ENCODE peak calls at places on chromosomes 5 and 9, in six cellular contexts. One of them, this sample, is unnamed.

GRCh38 chr5:158119852-158120708 is 261.1 kb upstream of the CLINT1 start:
- DNase-seq in cardiac muscle cell: no peak
- DNase-seq in prostate gland: no peak
- DNase-seq in adrenal gland: peak; percentile 71
- DNase-seq in CD8-positive, alpha-beta memory T cell: no peak
- DNase-seq in breast epithelium: no peak
- DNase-seq in this sample: no peak

GRCh38 chr5:55853818-55854217 is 2.7 kb downstream of the IL31RA start:
- DNase-seq in cardiac muscle cell: no peak
- DNase-seq in prostate gland: no peak
- DNase-seq in adrenal gland: no peak
- DNase-seq in CD8-positive, alpha-beta memory T cell: no peak
- DNase-seq in breast epithelium: no peak
- DNase-seq in this sample: no peak

GRCh38 chr5:72109625-72110024 is 2.4 kb downstream of the MAP1B start:
- DNase-seq in cardiac muscle cell: peak; percentile 23
- DNase-seq in prostate gland: no peak
- DNase-seq in adrenal gland: no peak
- DNase-seq in CD8-positive, alpha-beta memory T cell: no peak
- DNase-seq in breast epithelium: no peak
- DNase-seq in this sample: no peak

GRCh38 chr9:87201316-87201715 is 254.0 kb upstream of the GAS1 start:
- DNase-seq in cardiac muscle cell: no peak
- DNase-seq in prostate gland: no peak
- DNase-seq in adrenal gland: no peak
- DNase-seq in CD8-positive, alpha-beta memory T cell: no peak
- DNase-seq in breast epithelium: no peak
- DNase-seq in this sample: no peak

GRCh38 chr9:109834855-109835254 is 54.9 kb downstream of the PALM2AKAP2 start:
- DNase-seq in cardiac muscle cell: no peak
- DNase-seq in prostate gland: no peak
- DNase-seq in adrenal gland: no peak
- DNase-seq in CD8-positive, alpha-beta memory T cell: no peak
- DNase-seq in breast epithelium: no peak
- DNase-seq in this sample: no peak

GRCh38 chr9:127065592-127065991 is 56.8 kb downstream of the ANGPTL2 start:
- DNase-seq in cardiac muscle cell: no peak
- DNase-seq in prostate gland: no peak
- DNase-seq in adrenal gland: no peak
- DNase-seq in CD8-positive, alpha-beta memory T cell: no peak
- DNase-seq in breast epithelium: no peak
- DNase-seq in this sample: no peak

GRCh38 chr5:147756566-147756965 is 26.0 kb downstream of the JAKMIP2 start:
- DNase-seq in cardiac muscle cell: no peak
- DNase-seq in prostate gland: peak; percentile 43
- DNase-seq in adrenal gland: no peak
- DNase-seq in CD8-positive, alpha-beta memory T cell: no peak
- DNase-seq in breast epithelium: no peak
- DNase-seq in this sample: no peak

GRCh38 chr5:111582962-111583669 is 70.8 kb upstream of the STARD4 start:
- DNase-seq in cardiac muscle cell: peak; percentile 92
- DNase-seq in prostate gland: no peak
- DNase-seq in adrenal gland: no peak
- DNase-seq in CD8-positive, alpha-beta memory T cell: no peak
- DNase-seq in breast epithelium: no peak
- DNase-seq in this sample: no peak

GRCh38 chr9:87889065-87889881 is 6.6 kb downstream of the SPATA31E1 start:
- DNase-seq in cardiac muscle cell: no peak
- DNase-seq in prostate gland: no peak
- DNase-seq in adrenal gland: no peak
- DNase-seq in CD8-positive, alpha-beta memory T cell: no peak
- DNase-seq in breast epithelium: no peak
- DNase-seq in this sample: no peak

GRCh38 chr5:128245974-128246373 is 162.4 kb downstream of the SLC12A2 start:
- DNase-seq in cardiac muscle cell: no peak
- DNase-seq in prostate gland: no peak
- DNase-seq in adrenal gland: no peak
- DNase-seq in CD8-positive, alpha-beta memory T cell: no peak
- DNase-seq in breast epithelium: no peak
- DNase-seq in this sample: no peak
- H3K4me3 ChIP-seq in cardiac muscle cell: no peak overlapping the region
- H3K4me3 ChIP-seq in prostate gland: no peak overlapping the region
- H3K4me3 ChIP-seq in adrenal gland: no peak overlapping the region
- H3K4me3 ChIP-seq in CD8-positive, alpha-beta memory T cell: no peak overlapping the region
- H3K4me3 ChIP-seq in breast epithelium: no peak overlapping the region
- H3K4me3 ChIP-seq in this sample: no peak overlapping the region

GRCh38 chr5:74143724-74144330 is 496.7 kb downstream of the ENC1 start:
- DNase-seq in cardiac muscle cell: no peak
- DNase-seq in prostate gland: no peak
- DNase-seq in adrenal gland: no peak
- DNase-seq in CD8-positive, alpha-beta memory T cell: no peak
- DNase-seq in breast epithelium: no peak
- DNase-seq in this sample: no peak

GRCh38 chr5:74148321-74148720 is 492.2 kb downstream of the ENC1 start:
- DNase-seq in cardiac muscle cell: no peak
- DNase-seq in prostate gland: no peak
- DNase-seq in adrenal gland: no peak
- DNase-seq in CD8-positive, alpha-beta memory T cell: no peak
- DNase-seq in breast epithelium: no peak
- DNase-seq in this sample: no peak

GRCh38 chr5:74145904-74146303 is 494.6 kb downstream of the ENC1 start:
- DNase-seq in cardiac muscle cell: no peak
- DNase-seq in prostate gland: no peak
- DNase-seq in adrenal gland: no peak
- DNase-seq in CD8-positive, alpha-beta memory T cell: no peak
- DNase-seq in breast epithelium: no peak
- DNase-seq in this sample: no peak

GRCh38 chr5:74154526-74154925 is 486.0 kb downstream of the ENC1 start:
- DNase-seq in cardiac muscle cell: no peak
- DNase-seq in prostate gland: no peak
- DNase-seq in adrenal gland: no peak
- DNase-seq in CD8-positive, alpha-beta memory T cell: no peak
- DNase-seq in breast epithelium: no peak
- DNase-seq in this sample: no peak

GRCh38 chr5:74149395-74149794 is 491.1 kb downstream of the ENC1 start:
- DNase-seq in cardiac muscle cell: no peak
- DNase-seq in prostate gland: peak; percentile 88
- DNase-seq in adrenal gland: peak; percentile 70
- DNase-seq in CD8-positive, alpha-beta memory T cell: no peak
- DNase-seq in breast epithelium: peak; percentile 48
- DNase-seq in this sample: no peak
- H3K27ac ChIP-seq in cardiac muscle cell: no peak overlapping the region
- H3K27ac ChIP-seq in prostate gland: no peak overlapping the region
- H3K27ac ChIP-seq in adrenal gland: no peak overlapping the region
- H3K27ac ChIP-seq in CD8-positive, alpha-beta memory T cell: no peak overlapping the region
- H3K27ac ChIP-seq in breast epithelium: no peak overlapping the region
- H3K27ac ChIP-seq in this sample: no peak overlapping the region

GRCh38 chr9:91334053-91334452 is 27.7 kb downstream of the AUH start:
- DNase-seq in cardiac muscle cell: no peak
- DNase-seq in prostate gland: no peak
- DNase-seq in adrenal gland: no peak
- DNase-seq in CD8-positive, alpha-beta memory T cell: no peak
- DNase-seq in breast epithelium: no peak
- DNase-seq in this sample: no peak

GRCh38 chr9:91328186-91328585 is 33.5 kb downstream of the AUH start:
- DNase-seq in cardiac muscle cell: no peak
- DNase-seq in prostate gland: no peak
- DNase-seq in adrenal gland: no peak
- DNase-seq in CD8-positive, alpha-beta memory T cell: no peak
- DNase-seq in breast epithelium: no peak
- DNase-seq in this sample: no peak

GRCh38 chr9:91332476-91333231 is 29.1 kb downstream of the AUH start:
- DNase-seq in cardiac muscle cell: peak; percentile 28
- DNase-seq in prostate gland: no peak
- DNase-seq in adrenal gland: peak; percentile 53
- DNase-seq in CD8-positive, alpha-beta memory T cell: no peak
- DNase-seq in breast epithelium: no peak
- DNase-seq in this sample: no peak

DNA sequence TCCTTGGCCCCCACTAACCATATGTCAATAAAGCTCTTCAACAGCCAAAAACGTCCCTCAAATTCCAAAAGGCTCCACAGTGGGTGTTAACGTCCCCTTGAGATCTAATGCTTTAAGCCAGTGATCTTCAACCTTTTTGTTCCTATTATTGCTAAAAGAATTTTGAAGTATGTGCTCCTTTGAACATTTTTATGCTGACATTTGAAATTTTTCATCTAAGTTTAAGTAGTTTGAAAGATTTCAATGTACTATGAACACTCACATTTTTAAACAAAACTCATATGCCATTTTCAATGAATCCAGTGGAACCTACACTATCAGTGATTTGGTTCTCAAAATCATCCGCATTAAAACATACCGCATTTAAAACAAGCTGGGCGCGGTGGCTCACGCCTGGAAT is 29.9 kb downstream of the AUH start:
- DNase-seq in cardiac muscle cell: no peak
- DNase-seq in prostate gland: no peak
- DNase-seq in adrenal gland: no peak
- DNase-seq in CD8-positive, alpha-beta memory T cell: no peak
- DNase-seq in breast epithelium: no peak
- DNase-seq in this sample: no peak
- H3K4me1 ChIP-seq in cardiac muscle cell: peaks cover 2% of the 10 kb centered on the region
- H3K4me1 ChIP-seq in prostate gland: no peaks in the 10 kb centered on the region
- H3K4me1 ChIP-seq in adrenal gland: peaks cover 6% of the 10 kb centered on the region
- H3K4me1 ChIP-seq in CD8-positive, alpha-beta memory T cell: peaks cover 3% of the 10 kb centered on the region
- H3K4me1 ChIP-seq in breast epithelium: no peaks in the 10 kb centered on the region
- H3K4me1 ChIP-seq in this sample: no peaks in the 10 kb centered on the region

DNA sequence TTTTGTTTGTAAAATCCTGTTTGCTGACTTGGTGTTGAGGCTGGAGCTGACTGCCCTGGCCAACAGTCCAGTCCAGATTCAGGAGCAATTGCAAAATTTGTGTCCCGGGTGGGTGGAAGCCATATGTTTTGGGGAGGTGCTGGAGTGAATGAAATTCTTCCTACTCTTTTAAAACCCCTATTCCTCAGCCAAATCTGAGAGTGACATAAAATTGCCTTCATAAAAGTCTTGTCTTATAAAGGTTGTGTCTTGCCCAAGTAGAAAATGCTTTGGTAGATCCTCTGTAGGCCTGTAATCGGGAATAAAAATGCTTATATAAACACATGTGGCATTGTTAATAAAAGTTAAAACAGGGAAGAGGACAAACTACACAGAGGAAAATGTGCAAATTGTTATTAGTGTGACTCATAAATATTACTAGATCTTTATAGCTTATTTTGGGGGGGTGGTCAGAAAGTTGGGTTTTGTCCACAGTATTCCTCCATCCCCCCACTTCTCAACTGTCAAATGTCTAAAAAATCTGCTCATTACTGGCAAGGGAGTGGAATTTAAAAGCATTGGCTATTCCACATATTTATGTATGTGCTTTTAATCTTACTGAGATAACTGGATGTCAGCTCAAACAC is 45.6 kb downstream of the NNT start:
- DNase-seq in cardiac muscle cell: no peak
- DNase-seq in prostate gland: no peak
- DNase-seq in adrenal gland: no peak
- DNase-seq in CD8-positive, alpha-beta memory T cell: no peak
- DNase-seq in breast epithelium: no peak
- DNase-seq in this sample: no peak
- H3K4me3 ChIP-seq in cardiac muscle cell: no peak overlapping the region
- H3K4me3 ChIP-seq in prostate gland: no peak overlapping the region
- H3K4me3 ChIP-seq in adrenal gland: no peak overlapping the region
- H3K4me3 ChIP-seq in CD8-positive, alpha-beta memory T cell: no peak overlapping the region
- H3K4me3 ChIP-seq in breast epithelium: no peak overlapping the region
- H3K4me3 ChIP-seq in this sample: no peak overlapping the region

DNA sequence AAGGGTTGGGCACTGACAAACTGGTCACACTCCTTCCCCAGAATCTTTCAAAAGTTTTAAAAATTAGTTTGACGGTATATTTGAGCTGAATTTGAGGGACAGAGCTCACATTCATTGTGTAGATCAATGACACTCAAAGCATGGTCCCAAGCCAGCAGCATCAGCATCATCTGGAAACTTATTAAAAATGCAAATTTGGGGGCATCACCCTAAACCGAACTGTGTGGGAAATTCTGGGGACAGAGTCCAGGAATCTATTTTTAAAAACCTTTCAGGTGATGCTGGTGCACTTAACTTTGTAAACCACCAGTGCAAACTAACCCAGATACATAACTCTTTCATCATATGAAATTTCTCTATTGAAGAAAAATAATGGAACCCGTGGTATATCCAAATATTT is 58.1 kb upstream of the MTAP start:
- DNase-seq in cardiac muscle cell: no peak
- DNase-seq in prostate gland: no peak
- DNase-seq in adrenal gland: no peak
- DNase-seq in CD8-positive, alpha-beta memory T cell: no peak
- DNase-seq in breast epithelium: no peak
- DNase-seq in this sample: no peak
- H3K27ac ChIP-seq in cardiac muscle cell: no peak overlapping the region
- H3K27ac ChIP-seq in prostate gland: no peak overlapping the region
- H3K27ac ChIP-seq in adrenal gland: no peak overlapping the region
- H3K27ac ChIP-seq in CD8-positive, alpha-beta memory T cell: no peak overlapping the region
- H3K27ac ChIP-seq in breast epithelium: no peak overlapping the region
- H3K27ac ChIP-seq in this sample: no peak overlapping the region

DNA sequence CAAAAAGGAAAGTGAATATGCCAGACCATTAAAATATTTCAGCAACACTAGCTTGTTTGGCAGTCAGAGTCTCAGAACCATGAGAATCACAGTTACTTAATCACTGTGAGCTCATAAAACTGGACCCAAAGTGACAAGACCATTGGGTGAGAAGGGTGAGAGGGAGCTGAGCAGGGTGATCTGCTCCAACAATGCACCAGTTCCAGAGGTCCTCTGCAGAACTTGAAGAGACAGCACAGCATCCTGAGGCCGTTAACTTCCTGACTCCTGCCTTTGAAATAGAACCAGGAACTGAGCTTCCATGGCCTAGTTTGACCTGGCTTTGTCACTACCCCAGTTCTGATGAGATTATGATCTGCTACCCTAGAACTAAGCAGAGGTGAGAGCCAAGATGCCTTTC is 57.4 kb downstream of the NFIB start:
- DNase-seq in cardiac muscle cell: no peak
- DNase-seq in prostate gland: no peak
- DNase-seq in adrenal gland: peak; percentile 20
- DNase-seq in CD8-positive, alpha-beta memory T cell: no peak
- DNase-seq in breast epithelium: no peak
- DNase-seq in this sample: no peak
- H3K4me1 ChIP-seq in cardiac muscle cell: peaks cover 3% of the 10 kb centered on the region
- H3K4me1 ChIP-seq in prostate gland: peaks cover 14% of the 10 kb centered on the region
- H3K4me1 ChIP-seq in adrenal gland: peaks cover 17% of the 10 kb centered on the region
- H3K4me1 ChIP-seq in CD8-positive, alpha-beta memory T cell: no peaks in the 10 kb centered on the region
- H3K4me1 ChIP-seq in breast epithelium: peaks cover 25% of the 10 kb centered on the region
- H3K4me1 ChIP-seq in this sample: peaks cover 28% of the 10 kb centered on the region

GRCh38 chr9:96168882-96169281 is 133.1 kb downstream of the HSD17B3 start:
- DNase-seq in cardiac muscle cell: no peak
- DNase-seq in prostate gland: no peak
- DNase-seq in adrenal gland: no peak
- DNase-seq in CD8-positive, alpha-beta memory T cell: no peak
- DNase-seq in breast epithelium: no peak
- DNase-seq in this sample: no peak
- H3K4me3 ChIP-seq in cardiac muscle cell: no peak overlapping the region
- H3K4me3 ChIP-seq in prostate gland: no peak overlapping the region
- H3K4me3 ChIP-seq in adrenal gland: no peak overlapping the region
- H3K4me3 ChIP-seq in CD8-positive, alpha-beta memory T cell: no peak overlapping the region
- H3K4me3 ChIP-seq in breast epithelium: no peak overlapping the region
- H3K4me3 ChIP-seq in this sample: no peak overlapping the region

This sample was measured in upper lobe of left lung.